ENCODE peak calls at places on chromosomes 7 and 10, in five cellular contexts. K, O, W, M and Z are unnamed samples.

GRCh38 chr10:50325449-50326188 is 74.3 kb upstream of the ASAH2 start:
- DNase-seq in M (peak; percentile 92), O (no peak), K (no peak), W (peak; percentile 93), Z (peak; percentile 55)

GRCh38 chr10:14953452-14954000 is 370 bp downstream of the DCLRE1C start:
- DNase-seq in K (no peak), W (no peak), M (peak; percentile 16), O (peak; percentile 25), Z (no peak)

GRCh38 chr7:28666144-28666543 is 253.8 kb downstream of the CREB5 start:
- DNase-seq in M (no peak), W (peak; percentile 89), O (no peak), K (no peak), Z (no peak)

GRCh38 chr7:108137040-108137439 is 6.9 kb upstream of the LAMB4 start:
- DNase-seq in M (no peak), W (no peak), K (no peak), O (no peak), Z (no peak)

GRCh38 chr10:123582084-123582989 is 83.8 kb upstream of the GPR26 start:
- DNase-seq in O (peak; percentile 40), W (peak; percentile 76), K (peak; percentile 70), M (peak; percentile 30), Z (peak; percentile 41)

GRCh38 chr10:3419719-3420495 is 247.3 kb upstream of the PITRM1 start:
- DNase-seq in W (no peak), K (peak; percentile 37), M (no peak), O (no peak), Z (no peak)

GRCh38 chr7:50706469-50706937 is 76.2 kb downstream of the GRB10 start:
- DNase-seq in K (no peak), W (peak; percentile 71), O (no peak), M (no peak), Z (peak; percentile 16)

GRCh38 chr10:86759073-86759672 is 2.8 kb downstream of the BMPR1A start:
- DNase-seq in K (no peak), W (peak; percentile 11), O (no peak), M (no peak), Z (peak; percentile 13)

GRCh38 chr10:58512470-58513188 is at the start of gene BICC1:
- DNase-seq in W (peak; percentile 27), M (no peak), K (peak; percentile 44), O (no peak), Z (peak; percentile 71)

GRCh38 chr10:91772869-91773268 is 25.4 kb upstream of the TNKS2 start:
- DNase-seq in M (no peak), O (no peak), W (no peak), K (no peak), Z (no peak)

GRCh38 chr10:122558452-122558851 is 2.1 kb upstream of the DMBT1 start:
- DNase-seq in O (no peak), W (no peak), K (no peak), M (no peak), Z (no peak)

GRCh38 chr10:73992899-73993788 is 4.8 kb upstream of the VCL start:
- DNase-seq in O (no peak), K (no peak), W (no peak), M (no peak), Z (no peak)

GRCh38 chr10:88702848-88703597 is 3.0 kb upstream of the LIPK start:
- DNase-seq in M (peak; percentile 27), W (peak; percentile 69), O (no peak), K (no peak), Z (peak; percentile 89)

GRCh38 chr7:94364816-94365215 is 29.9 kb upstream of the COL1A2 start:
- DNase-seq in W (no peak), M (no peak), O (no peak), K (no peak), Z (no peak)

GRCh38 chr7:3095046-3095445 is 51.4 kb upstream of the CARD11 start:
- DNase-seq in O (no peak), K (no peak), M (no peak), W (no peak), Z (no peak)